ENCODE peak calls at places on chromosomes 2 and 18, in five cellular contexts. F, D, I, L and R are unnamed samples. For H3K4me1, the result is how much of the 10 kb centered on the place peaks cover.

GRCh38 chr2:132521321-132521720 is 104.7 kb downstream of the GPR39 start:
- DNase-seq in F (no peak), L (no peak), I (peak), D (no peak), R (no peak)

GRCh38 chr2:239098288-239098970 is 250.5 kb downstream of the TWIST2 start:
- DNase-seq in I (no peak), F (no peak), D (peak), L (no peak), R (no peak)

GRCh38 chr2:103179800-103180199 is 418.0 kb downstream of the TMEM182 start:
- DNase-seq in I (no peak), D (peak), L (no peak), F (no peak), R (no peak)

GRCh38 chr2:127594116-127594591 is 51.8 kb upstream of the GPR17 start:
- DNase-seq in L (no peak), D (no peak), I (no peak), F (no peak), R (no peak)

GRCh38 chr2:113240150-113240914 is 38.4 kb downstream of the PAX8 start:
- DNase-seq in F (peak), I (peak), D (peak), L (peak), R (no peak)

GRCh38 chr2:148201075-148202004 is 180.4 kb downstream of the MBD5 start:
- DNase-seq in F (no peak), I (no peak), L (peak), D (peak), R (peak)

GRCh38 chr2:86747708-86748627 is 27.9 kb downstream of the RMND5A start:
- DNase-seq in L (no peak), F (no peak), D (no peak), I (peak), R (no peak)

GRCh38 chr2:58240595-58240937 is 559 bp downstream of the FANCL start:
- DNase-seq in L (no peak), D (no peak), I (no peak), F (no peak), R (no peak)

GRCh38 chr2:68749345-68749744 is 14.7 kb downstream of the ARHGAP25 start:
- DNase-seq in I (no peak), F (no peak), L (no peak), D (no peak), R (no peak)

GRCh38 chr2:223943561-223944008 is 1.6 kb downstream of the WDFY1 start:
- DNase-seq in F (no peak), D (no peak), L (no peak), I (peak), R (no peak)

GRCh38 chr2:63735931-63736820 is 105.5 kb upstream of the UGP2 start:
- DNase-seq in D (no peak), L (no peak), F (no peak), I (peak), R (no peak)

GRCh38 chr2:26300234-26300641 is 45.7 kb upstream of the SELENOI start:
- DNase-seq in I (peak), D (no peak), L (no peak), F (peak), R (no peak)

GRCh38 chr18:44033144-44033543 is 647.5 kb upstream of the SETBP1 start:
- DNase-seq in L (no peak), F (no peak), D (no peak), I (peak), R (no peak)

GRCh38 chr2:147696426-147696825 is 148.4 kb upstream of the ACVR2A start:
- DNase-seq in D (no peak), I (peak), L (no peak), F (no peak), R (no peak)

GRCh38 chr18:25646971-25647370 is 295.0 kb upstream of the ZNF521 start:
- DNase-seq in D (no peak), F (no peak), I (peak), L (no peak), R (no peak)

GRCh38 chr18:24514439-24514838 is 54.0 kb downstream of the HRH4 start:
- DNase-seq in F (no peak), I (peak), D (no peak), L (no peak), R (no peak)

DNA sequence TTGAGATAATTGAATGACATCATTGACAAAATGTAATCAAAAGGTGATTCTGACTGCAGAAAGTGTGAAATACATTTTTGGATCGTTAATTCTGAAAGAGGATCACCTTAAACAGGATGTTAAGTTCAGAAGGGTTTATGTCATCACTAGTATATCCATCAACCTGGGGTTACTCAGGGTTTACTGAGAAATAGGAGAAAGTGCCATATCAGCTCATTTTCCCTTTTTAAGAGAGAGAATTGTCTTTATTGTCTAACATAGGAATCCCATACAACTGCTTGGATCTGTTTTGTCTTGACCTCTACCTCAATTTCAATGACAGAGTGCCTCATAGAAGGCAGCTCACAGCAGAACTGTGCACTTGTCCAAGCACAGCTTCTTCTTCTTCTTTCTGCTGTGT is 466.2 kb upstream of the LINC00305 start:
- DNase-seq in L (no peak), I (no peak), D (no peak), F (no peak), R (no peak)
- H3K27ac ChIP-seq in L (no peak), I (no peak), D (no peak), F (no peak), R (no peak)

GRCh38 chr18:9615973-9616559 is 1.7 kb upstream of the PPP4R1 start:
- DNase-seq in I (peak), D (no peak), L (no peak), F (no peak), R (no peak)

GRCh38 chr18:9612989-9613388 is 1.4 kb downstream of the PPP4R1 start:
- DNase-seq in D (no peak), L (no peak), F (no peak), I (no peak), R (no peak)

GRCh38 chr18:9615280-9615797 is 980 bp upstream of the PPP4R1 start:
- DNase-seq in I (no peak), F (no peak), D (no peak), L (no peak), R (no peak)

GRCh38 chr18:9613550-9614400 is 584 bp downstream of the PPP4R1 start:
- DNase-seq in L (peak), D (peak), F (peak), I (no peak), R (peak)

DNA sequence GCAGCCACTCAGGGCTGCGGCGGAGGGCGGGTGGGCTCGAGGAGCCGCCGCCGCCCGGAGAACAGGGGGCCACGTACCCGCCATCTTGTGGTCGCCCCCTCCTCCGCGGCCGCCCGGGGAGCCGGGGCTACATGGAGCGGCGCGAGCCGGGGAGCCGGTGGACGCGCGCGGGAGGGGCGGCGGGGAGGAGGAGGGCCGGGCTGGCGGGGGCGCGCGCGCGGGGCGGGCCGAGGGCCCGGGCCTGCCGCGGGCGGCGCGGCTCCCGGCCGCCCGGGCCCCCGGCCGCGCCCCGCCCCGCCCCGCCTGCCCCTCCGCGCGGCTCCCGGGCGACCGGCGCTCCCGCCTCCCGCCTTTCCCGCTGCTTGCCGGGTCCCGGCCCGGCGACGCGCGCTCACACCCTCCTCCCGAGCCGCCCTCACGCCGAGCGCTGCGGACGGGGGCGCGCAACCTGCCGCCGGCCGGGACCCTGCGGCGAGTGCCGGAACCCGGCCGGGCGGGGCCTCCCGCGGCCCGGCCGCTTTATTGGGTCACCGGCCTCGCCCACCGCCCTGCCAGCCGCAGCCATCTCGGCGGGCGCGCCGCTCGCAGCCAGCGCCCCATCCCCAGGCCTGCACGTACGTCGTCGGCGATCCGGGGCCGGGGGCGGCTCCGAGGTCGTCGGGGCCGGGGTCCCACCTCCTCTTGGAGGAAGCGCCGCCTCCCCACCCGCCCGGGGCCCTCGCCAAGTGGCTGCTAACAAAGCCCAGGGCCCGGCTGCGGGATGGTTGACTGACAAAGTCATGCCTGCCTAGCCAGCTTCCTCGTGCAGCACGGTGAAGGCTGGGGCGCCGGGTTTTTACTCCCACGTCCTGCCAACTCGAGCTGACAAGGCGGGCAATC is at the start of gene PPP4R1:
- DNase-seq in L (peak), D (peak), F (peak), I (peak), R (peak)
- H3K4me1 ChIP-seq in L (under half), D (under half), F (under half), I (under half), R (under half)

GRCh38 chr2:99487906-99488305 is 1.9 kb downstream of the REV1 start:
- DNase-seq in D (no peak), L (no peak), F (no peak), I (peak), R (no peak)
- H3K4me3 ChIP-seq in D (no peak), L (no peak), F (no peak), I (no peak), R (no peak)

DNA sequence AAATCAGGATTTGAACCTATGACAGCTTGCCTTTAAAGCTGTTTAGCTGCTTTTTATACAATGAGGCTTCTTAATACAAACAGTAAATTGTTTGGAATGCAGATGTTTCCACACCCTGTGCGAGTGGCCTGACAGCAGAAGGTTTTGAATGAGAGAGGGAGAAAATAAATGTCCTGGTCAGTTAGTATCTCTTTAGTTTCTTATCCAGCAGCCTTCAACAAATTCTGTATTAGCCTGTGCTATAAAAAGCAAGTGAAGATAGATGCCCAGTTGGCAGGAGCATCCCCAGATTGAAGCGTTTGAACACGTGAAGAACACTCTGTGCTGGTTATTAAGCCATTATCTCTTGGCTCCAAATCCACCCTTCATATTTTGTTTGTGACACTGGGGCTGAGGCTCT is 70.6 kb downstream of the CERS6 start:
- DNase-seq in D (peak), I (no peak), F (no peak), L (no peak), R (no peak)
- H3K27ac ChIP-seq in D (peak), I (no peak), F (no peak), L (peak), R (no peak)

GRCh38 chr2:70091364-70091763 is 4.1 kb downstream of the PCBP1 start:
- DNase-seq in I (no peak), F (no peak), D (no peak), L (no peak), R (no peak)
- H3K4me1 ChIP-seq in I (under half), F (under half), D (under half), L (under half), R (half or more)

DNA sequence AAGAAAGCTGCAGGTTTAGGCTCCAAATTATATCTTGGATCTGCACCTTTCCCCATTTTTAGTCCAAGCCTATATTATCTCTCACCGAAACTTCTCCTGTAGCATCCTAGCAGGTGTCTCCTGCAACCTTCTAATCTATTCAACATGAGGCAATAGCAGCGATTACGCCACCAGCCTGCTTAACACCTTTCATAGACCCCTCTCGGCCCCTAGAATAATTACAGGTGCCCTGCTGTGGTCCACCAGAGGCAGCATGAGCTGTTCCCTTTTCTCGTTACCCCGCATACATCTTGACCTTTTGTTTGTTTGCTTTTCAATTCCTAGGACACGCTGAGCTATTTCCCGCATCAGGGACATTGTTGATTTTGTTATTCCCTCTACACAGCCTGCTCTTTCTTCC is 361.9 kb downstream of the CYRIA start:
- DNase-seq in D (no peak), L (no peak), I (no peak), F (no peak), R (no peak)
- H3K4me3 ChIP-seq in D (no peak), L (no peak), I (no peak), F (no peak), R (no peak)

GRCh38 chr2:105005170-105005569 is 32.7 kb upstream of the MRPS9 start:
- DNase-seq in D (no peak), I (no peak), F (no peak), L (no peak), R (no peak)

GRCh38 chr2:105007367-105007766 is 30.5 kb upstream of the MRPS9 start:
- DNase-seq in L (no peak), F (no peak), D (no peak), I (no peak), R (no peak)

GRCh38 chr2:105005601-105006000 is 32.3 kb upstream of the MRPS9 start:
- DNase-seq in D (no peak), I (no peak), L (no peak), F (no peak), R (no peak)
- H3K27ac ChIP-seq in D (no peak), I (no peak), L (no peak), F (no peak), R (no peak)